ENCODE peak calls at places on chromosomes 6 and 20, in five cellular contexts. One of them, this sample, is unnamed.

GRCh38 chr6:139540276-139540675 is 165.8 kb upstream of the CITED2 start:
- DNase-seq in anterior cingulate cortex: no peak
- DNase-seq in stimulated activated CD4-positive, alpha-beta T cell treated with anti-CD3 and anti-CD28 coated beads, TNF-alpha, amount 100 ng/mL, for 4 hours: peak
- DNase-seq in COR-L47: no peak
- DNase-seq in tibial nerve: no peak
- DNase-seq in this sample: no peak

GRCh38 chr6:11486486-11486885 is 51.1 kb upstream of the TMEM170B start:
- DNase-seq in anterior cingulate cortex: no peak
- DNase-seq in stimulated activated CD4-positive, alpha-beta T cell treated with anti-CD3 and anti-CD28 coated beads, TNF-alpha, amount 100 ng/mL, for 4 hours: no peak
- DNase-seq in COR-L47: no peak
- DNase-seq in tibial nerve: no peak
- DNase-seq in this sample: no peak

GRCh38 chr6:116971959-116972358 is 94.9 kb downstream of the RFX6 start:
- DNase-seq in anterior cingulate cortex: no peak
- DNase-seq in stimulated activated CD4-positive, alpha-beta T cell treated with anti-CD3 and anti-CD28 coated beads, TNF-alpha, amount 100 ng/mL, for 4 hours: no peak
- DNase-seq in COR-L47: no peak
- DNase-seq in tibial nerve: no peak
- DNase-seq in this sample: no peak

GRCh38 chr20:52379723-52380336 is 188.3 kb upstream of the ZFP64 start:
- DNase-seq in anterior cingulate cortex: no peak
- DNase-seq in stimulated activated CD4-positive, alpha-beta T cell treated with anti-CD3 and anti-CD28 coated beads, TNF-alpha, amount 100 ng/mL, for 4 hours: no peak
- DNase-seq in COR-L47: no peak
- DNase-seq in tibial nerve: no peak
- DNase-seq in this sample: no peak

GRCh38 chr6:157381631-157382621 is 936 bp downstream of the ZDHHC14 start:
- DNase-seq in anterior cingulate cortex: peak
- DNase-seq in stimulated activated CD4-positive, alpha-beta T cell treated with anti-CD3 and anti-CD28 coated beads, TNF-alpha, amount 100 ng/mL, for 4 hours: peak
- DNase-seq in COR-L47: no peak
- DNase-seq in tibial nerve: peak
- DNase-seq in this sample: no peak

GRCh38 chr6:55875420-55875819 is at the start of gene BMP5:
- DNase-seq in anterior cingulate cortex: no peak
- DNase-seq in stimulated activated CD4-positive, alpha-beta T cell treated with anti-CD3 and anti-CD28 coated beads, TNF-alpha, amount 100 ng/mL, for 4 hours: no peak
- DNase-seq in COR-L47: no peak
- DNase-seq in tibial nerve: no peak
- DNase-seq in this sample: no peak

GRCh38 chr6:20034408-20034769 is 177.9 kb downstream of the MBOAT1 start:
- DNase-seq in anterior cingulate cortex: no peak
- DNase-seq in stimulated activated CD4-positive, alpha-beta T cell treated with anti-CD3 and anti-CD28 coated beads, TNF-alpha, amount 100 ng/mL, for 4 hours: no peak
- DNase-seq in COR-L47: no peak
- DNase-seq in tibial nerve: no peak
- DNase-seq in this sample: no peak

GRCh38 chr6:11211235-11211634 is 21.2 kb downstream of the NEDD9 start:
- DNase-seq in anterior cingulate cortex: no peak
- DNase-seq in stimulated activated CD4-positive, alpha-beta T cell treated with anti-CD3 and anti-CD28 coated beads, TNF-alpha, amount 100 ng/mL, for 4 hours: no peak
- DNase-seq in COR-L47: no peak
- DNase-seq in tibial nerve: no peak
- DNase-seq in this sample: no peak

GRCh38 chr6:85669735-85670194 is 27.1 kb upstream of the SYNCRIP start:
- DNase-seq in anterior cingulate cortex: no peak
- DNase-seq in stimulated activated CD4-positive, alpha-beta T cell treated with anti-CD3 and anti-CD28 coated beads, TNF-alpha, amount 100 ng/mL, for 4 hours: no peak
- DNase-seq in COR-L47: no peak
- DNase-seq in tibial nerve: no peak
- DNase-seq in this sample: no peak

GRCh38 chr6:167786859-167787675 is 39.6 kb upstream of the AFDN start:
- DNase-seq in anterior cingulate cortex: no peak
- DNase-seq in stimulated activated CD4-positive, alpha-beta T cell treated with anti-CD3 and anti-CD28 coated beads, TNF-alpha, amount 100 ng/mL, for 4 hours: no peak
- DNase-seq in COR-L47: no peak
- DNase-seq in tibial nerve: no peak
- DNase-seq in this sample: no peak

GRCh38 chr20:2252419-2253060 is 43.3 kb upstream of the TGM3 start:
- DNase-seq in anterior cingulate cortex: no peak
- DNase-seq in stimulated activated CD4-positive, alpha-beta T cell treated with anti-CD3 and anti-CD28 coated beads, TNF-alpha, amount 100 ng/mL, for 4 hours: no peak
- DNase-seq in COR-L47: no peak
- DNase-seq in tibial nerve: no peak
- DNase-seq in this sample: no peak

GRCh38 chr6:155162682-155163081 is 101.1 kb upstream of the CLDN20 start:
- DNase-seq in anterior cingulate cortex: no peak
- DNase-seq in stimulated activated CD4-positive, alpha-beta T cell treated with anti-CD3 and anti-CD28 coated beads, TNF-alpha, amount 100 ng/mL, for 4 hours: no peak
- DNase-seq in COR-L47: no peak
- DNase-seq in tibial nerve: no peak
- DNase-seq in this sample: no peak

GRCh38 chr6:88134575-88134974 is 31.6 kb downstream of the CNR1 start:
- DNase-seq in anterior cingulate cortex: no peak
- DNase-seq in stimulated activated CD4-positive, alpha-beta T cell treated with anti-CD3 and anti-CD28 coated beads, TNF-alpha, amount 100 ng/mL, for 4 hours: no peak
- DNase-seq in COR-L47: no peak
- DNase-seq in tibial nerve: no peak
- DNase-seq in this sample: no peak

GRCh38 chr6:22829070-22829469 is 259.7 kb downstream of the HDGFL1 start:
- DNase-seq in anterior cingulate cortex: no peak
- DNase-seq in stimulated activated CD4-positive, alpha-beta T cell treated with anti-CD3 and anti-CD28 coated beads, TNF-alpha, amount 100 ng/mL, for 4 hours: no peak
- DNase-seq in COR-L47: no peak
- DNase-seq in tibial nerve: no peak
- DNase-seq in this sample: no peak

GRCh38 chr6:80156204-80156603 is 49.7 kb downstream of the BCKDHB start:
- DNase-seq in anterior cingulate cortex: no peak
- DNase-seq in stimulated activated CD4-positive, alpha-beta T cell treated with anti-CD3 and anti-CD28 coated beads, TNF-alpha, amount 100 ng/mL, for 4 hours: no peak
- DNase-seq in COR-L47: no peak
- DNase-seq in tibial nerve: no peak
- DNase-seq in this sample: no peak

GRCh38 chr6:29968130-29968529 is 25.8 kb downstream of the HLA-A start:
- DNase-seq in anterior cingulate cortex: no peak
- DNase-seq in stimulated activated CD4-positive, alpha-beta T cell treated with anti-CD3 and anti-CD28 coated beads, TNF-alpha, amount 100 ng/mL, for 4 hours: no peak
- DNase-seq in COR-L47: no peak
- DNase-seq in tibial nerve: no peak
- DNase-seq in this sample: no peak

GRCh38 chr20:8155848-8156602 is 24.0 kb downstream of the PLCB1 start:
- DNase-seq in anterior cingulate cortex: no peak
- DNase-seq in stimulated activated CD4-positive, alpha-beta T cell treated with anti-CD3 and anti-CD28 coated beads, TNF-alpha, amount 100 ng/mL, for 4 hours: no peak
- DNase-seq in COR-L47: no peak
- DNase-seq in tibial nerve: no peak
- DNase-seq in this sample: no peak

GRCh38 chr20:38523697-38524096 is 51.1 kb downstream of the RALGAPB start:
- DNase-seq in anterior cingulate cortex: no peak
- DNase-seq in stimulated activated CD4-positive, alpha-beta T cell treated with anti-CD3 and anti-CD28 coated beads, TNF-alpha, amount 100 ng/mL, for 4 hours: no peak
- DNase-seq in COR-L47: no peak
- DNase-seq in tibial nerve: no peak
- DNase-seq in this sample: no peak

GRCh38 chr20:20362774-20363435 is 5.0 kb upstream of the INSM1 start:
- DNase-seq in anterior cingulate cortex: no peak
- DNase-seq in stimulated activated CD4-positive, alpha-beta T cell treated with anti-CD3 and anti-CD28 coated beads, TNF-alpha, amount 100 ng/mL, for 4 hours: no peak
- DNase-seq in COR-L47: peak
- DNase-seq in tibial nerve: no peak
- DNase-seq in this sample: no peak

GRCh38 chr6:36510365-36510764 is 36.9 kb downstream of the STK38 start:
- DNase-seq in anterior cingulate cortex: no peak
- DNase-seq in stimulated activated CD4-positive, alpha-beta T cell treated with anti-CD3 and anti-CD28 coated beads, TNF-alpha, amount 100 ng/mL, for 4 hours: no peak
- DNase-seq in COR-L47: no peak
- DNase-seq in tibial nerve: no peak
- DNase-seq in this sample: no peak

GRCh38 chr6:75217203-75217602 is 11.3 kb upstream of the COL12A1 start:
- DNase-seq in anterior cingulate cortex: no peak
- DNase-seq in stimulated activated CD4-positive, alpha-beta T cell treated with anti-CD3 and anti-CD28 coated beads, TNF-alpha, amount 100 ng/mL, for 4 hours: no peak
- DNase-seq in COR-L47: no peak
- DNase-seq in tibial nerve: no peak
- DNase-seq in this sample: no peak

GRCh38 chr6:152299336-152299735 is 337.8 kb downstream of the SYNE1 start:
- DNase-seq in anterior cingulate cortex: no peak
- DNase-seq in stimulated activated CD4-positive, alpha-beta T cell treated with anti-CD3 and anti-CD28 coated beads, TNF-alpha, amount 100 ng/mL, for 4 hours: no peak
- DNase-seq in COR-L47: no peak
- DNase-seq in tibial nerve: no peak
- DNase-seq in this sample: no peak

GRCh38 chr20:40639132-40639531 is 49.9 kb downstream of the MAFB start:
- DNase-seq in anterior cingulate cortex: no peak
- DNase-seq in stimulated activated CD4-positive, alpha-beta T cell treated with anti-CD3 and anti-CD28 coated beads, TNF-alpha, amount 100 ng/mL, for 4 hours: no peak
- DNase-seq in COR-L47: no peak
- DNase-seq in tibial nerve: no peak
- DNase-seq in this sample: no peak

GRCh38 chr6:127384007-127384406 is 40.6 kb upstream of the ECHDC1 start:
- DNase-seq in anterior cingulate cortex: no peak
- DNase-seq in stimulated activated CD4-positive, alpha-beta T cell treated with anti-CD3 and anti-CD28 coated beads, TNF-alpha, amount 100 ng/mL, for 4 hours: no peak
- DNase-seq in COR-L47: no peak
- DNase-seq in tibial nerve: no peak
- DNase-seq in this sample: no peak

GRCh38 chr6:65595540-65595939 is 111.5 kb downstream of the EYS start:
- DNase-seq in anterior cingulate cortex: no peak
- DNase-seq in stimulated activated CD4-positive, alpha-beta T cell treated with anti-CD3 and anti-CD28 coated beads, TNF-alpha, amount 100 ng/mL, for 4 hours: no peak
- DNase-seq in COR-L47: no peak
- DNase-seq in tibial nerve: no peak
- DNase-seq in this sample: no peak

GRCh38 chr6:125989631-125990030 is 3.3 kb downstream of the TRMT11 start:
- DNase-seq in anterior cingulate cortex: no peak
- DNase-seq in stimulated activated CD4-positive, alpha-beta T cell treated with anti-CD3 and anti-CD28 coated beads, TNF-alpha, amount 100 ng/mL, for 4 hours: no peak
- DNase-seq in COR-L47: no peak
- DNase-seq in tibial nerve: no peak
- DNase-seq in this sample: no peak

This sample was measured in chondrocyte.